ENCODE peak calls at places on chromosomes 3 and 15, in nine cellular contexts. One of them, this sample, is unnamed. For H3K4me1, the result is how much of the 10 kb centered on the place peaks cover.

GRCh38 chr3:140597792-140598191 is 80.1 kb upstream of the TRIM42 start:
- DNase-seq in Panc1: no peak
- DNase-seq in aorta: no peak
- DNase-seq in mucosa of descending colon: no peak
- DNase-seq in fibroblast of lung: no peak
- DNase-seq in ascending aorta: no peak
- DNase-seq in ovary: no peak
- DNase-seq in A549: no peak
- DNase-seq in tibial nerve: no peak
- DNase-seq in this sample: no peak

GRCh38 chr3:49787182-49787464 is 781 bp upstream of the IP6K1 start:
- DNase-seq in Panc1: no peak
- DNase-seq in aorta: no peak
- DNase-seq in mucosa of descending colon: no peak
- DNase-seq in fibroblast of lung: no peak
- DNase-seq in ascending aorta: no peak
- DNase-seq in ovary: no peak
- DNase-seq in A549: no peak
- DNase-seq in tibial nerve: no peak
- DNase-seq in this sample: no peak

GRCh38 chr3:87503901-87504498 is 227.6 kb upstream of the POU1F1 start:
- DNase-seq in Panc1: peak
- DNase-seq in aorta: no peak
- DNase-seq in mucosa of descending colon: no peak
- DNase-seq in fibroblast of lung: peak
- DNase-seq in ascending aorta: no peak
- DNase-seq in ovary: no peak
- DNase-seq in A549: peak
- DNase-seq in tibial nerve: no peak
- DNase-seq in this sample: no peak

GRCh38 chr3:244041-244440 is 47.5 kb downstream of the CHL1 start:
- DNase-seq in Panc1: no peak
- DNase-seq in aorta: no peak
- DNase-seq in mucosa of descending colon: no peak
- DNase-seq in fibroblast of lung: peak
- DNase-seq in ascending aorta: no peak
- DNase-seq in ovary: no peak
- DNase-seq in A549: no peak
- DNase-seq in tibial nerve: no peak
- DNase-seq in this sample: no peak

GRCh38 chr3:22361465-22361864 is 610.5 kb upstream of the ZNF385D start:
- DNase-seq in Panc1: no peak
- DNase-seq in aorta: no peak
- DNase-seq in mucosa of descending colon: no peak
- DNase-seq in fibroblast of lung: peak
- DNase-seq in ascending aorta: no peak
- DNase-seq in ovary: no peak
- DNase-seq in A549: no peak
- DNase-seq in tibial nerve: no peak
- DNase-seq in this sample: no peak

GRCh38 chr3:148790841-148791240 is 36.8 kb upstream of the CPB1 start:
- DNase-seq in Panc1: no peak
- DNase-seq in aorta: peak
- DNase-seq in mucosa of descending colon: no peak
- DNase-seq in fibroblast of lung: peak
- DNase-seq in ascending aorta: no peak
- DNase-seq in ovary: no peak
- DNase-seq in A549: no peak
- DNase-seq in tibial nerve: peak
- DNase-seq in this sample: no peak

GRCh38 chr3:52683611-52684010 is 2.1 kb downstream of the PBRM1 start:
- DNase-seq in Panc1: no peak
- DNase-seq in aorta: peak
- DNase-seq in mucosa of descending colon: no peak
- DNase-seq in fibroblast of lung: no peak
- DNase-seq in ascending aorta: peak
- DNase-seq in ovary: no peak
- DNase-seq in A549: no peak
- DNase-seq in tibial nerve: no peak
- DNase-seq in this sample: no peak

GRCh38 chr15:42011074-42011473 is 9.8 kb downstream of the PLA2G4E start:
- DNase-seq in Panc1: no peak
- DNase-seq in aorta: no peak
- DNase-seq in mucosa of descending colon: no peak
- DNase-seq in fibroblast of lung: no peak
- DNase-seq in ascending aorta: no peak
- DNase-seq in ovary: no peak
- DNase-seq in A549: no peak
- DNase-seq in tibial nerve: no peak
- DNase-seq in this sample: no peak

GRCh38 chr3:34376691-34377090 is 578.3 kb downstream of the PDCD6IP start:
- DNase-seq in Panc1: no peak
- DNase-seq in aorta: no peak
- DNase-seq in mucosa of descending colon: no peak
- DNase-seq in fibroblast of lung: no peak
- DNase-seq in ascending aorta: no peak
- DNase-seq in ovary: no peak
- DNase-seq in A549: no peak
- DNase-seq in tibial nerve: no peak
- DNase-seq in this sample: no peak

GRCh38 chr3:10242182-10243065 is 5.8 kb upstream of the TATDN2 start:
- DNase-seq in Panc1: no peak
- DNase-seq in aorta: peak
- DNase-seq in mucosa of descending colon: no peak
- DNase-seq in fibroblast of lung: peak
- DNase-seq in ascending aorta: no peak
- DNase-seq in ovary: no peak
- DNase-seq in A549: no peak
- DNase-seq in tibial nerve: no peak
- DNase-seq in this sample: no peak

GRCh38 chr3:350978-351377 is 154.4 kb downstream of the CHL1 start:
- DNase-seq in Panc1: no peak
- DNase-seq in aorta: no peak
- DNase-seq in mucosa of descending colon: no peak
- DNase-seq in fibroblast of lung: no peak
- DNase-seq in ascending aorta: no peak
- DNase-seq in ovary: no peak
- DNase-seq in A549: no peak
- DNase-seq in tibial nerve: no peak
- DNase-seq in this sample: no peak

GRCh38 chr15:25799906-25800700 is 63.0 kb downstream of the ATP10A start:
- DNase-seq in Panc1: no peak
- DNase-seq in aorta: no peak
- DNase-seq in mucosa of descending colon: no peak
- DNase-seq in fibroblast of lung: no peak
- DNase-seq in ascending aorta: no peak
- DNase-seq in ovary: no peak
- DNase-seq in A549: no peak
- DNase-seq in tibial nerve: no peak
- DNase-seq in this sample: no peak

GRCh38 chr3:11627612-11628011 is 16.1 kb downstream of the VGLL4 start:
- DNase-seq in Panc1: no peak
- DNase-seq in aorta: no peak
- DNase-seq in mucosa of descending colon: no peak
- DNase-seq in fibroblast of lung: no peak
- DNase-seq in ascending aorta: no peak
- DNase-seq in ovary: no peak
- DNase-seq in A549: no peak
- DNase-seq in tibial nerve: no peak
- DNase-seq in this sample: no peak
- H3K4me1 ChIP-seq in Panc1: half or more
- H3K4me1 ChIP-seq in aorta: under half
- H3K4me1 ChIP-seq in mucosa of descending colon: under half
- H3K4me1 ChIP-seq in fibroblast of lung: under half
- H3K4me1 ChIP-seq in ascending aorta: under half
- H3K4me1 ChIP-seq in ovary: under half
- H3K4me1 ChIP-seq in A549: under half
- H3K4me1 ChIP-seq in tibial nerve: under half
- H3K4me1 ChIP-seq in this sample: half or more

DNA sequence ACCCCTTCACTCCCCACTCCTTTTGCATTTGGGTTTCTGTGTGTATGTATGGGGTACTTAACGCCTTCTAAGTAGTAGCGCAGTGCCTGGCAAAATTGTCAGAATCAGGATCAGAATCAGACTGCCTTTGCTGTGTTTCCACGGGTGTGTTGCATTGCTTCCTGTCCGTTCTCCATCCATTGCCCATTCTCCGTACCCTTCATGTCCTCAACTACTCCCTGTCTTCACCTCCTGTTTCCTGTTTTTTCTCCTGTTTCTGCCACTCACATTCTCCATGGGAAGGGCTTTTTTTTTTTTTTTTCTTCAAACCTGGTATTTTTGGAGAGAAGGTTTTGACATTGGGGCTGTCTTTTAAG is 112.9 kb downstream of the FNDC3B start:
- DNase-seq in Panc1: no peak
- DNase-seq in aorta: no peak
- DNase-seq in mucosa of descending colon: no peak
- DNase-seq in fibroblast of lung: no peak
- DNase-seq in ascending aorta: no peak
- DNase-seq in ovary: no peak
- DNase-seq in A549: no peak
- DNase-seq in tibial nerve: no peak
- DNase-seq in this sample: no peak
- H3K4me1 ChIP-seq in Panc1: half or more
- H3K4me1 ChIP-seq in aorta: under half
- H3K4me1 ChIP-seq in mucosa of descending colon: under half
- H3K4me1 ChIP-seq in fibroblast of lung: under half
- H3K4me1 ChIP-seq in ascending aorta: half or more
- H3K4me1 ChIP-seq in ovary: under half
- H3K4me1 ChIP-seq in A549: half or more
- H3K4me1 ChIP-seq in tibial nerve: under half
- H3K4me1 ChIP-seq in this sample: half or more

GRCh38 chr3:188259611-188260010 is 105.7 kb downstream of the LPP start:
- DNase-seq in Panc1: no peak
- DNase-seq in aorta: no peak
- DNase-seq in mucosa of descending colon: no peak
- DNase-seq in fibroblast of lung: no peak
- DNase-seq in ascending aorta: no peak
- DNase-seq in ovary: no peak
- DNase-seq in A549: no peak
- DNase-seq in tibial nerve: no peak
- DNase-seq in this sample: no peak

GRCh38 chr3:188262913-188263683 is 109.1 kb downstream of the LPP start:
- DNase-seq in Panc1: peak
- DNase-seq in aorta: peak
- DNase-seq in mucosa of descending colon: no peak
- DNase-seq in fibroblast of lung: peak
- DNase-seq in ascending aorta: peak
- DNase-seq in ovary: no peak
- DNase-seq in A549: no peak
- DNase-seq in tibial nerve: no peak
- DNase-seq in this sample: no peak

GRCh38 chr3:188262488-188262887 is 108.5 kb downstream of the LPP start:
- DNase-seq in Panc1: no peak
- DNase-seq in aorta: no peak
- DNase-seq in mucosa of descending colon: no peak
- DNase-seq in fibroblast of lung: no peak
- DNase-seq in ascending aorta: no peak
- DNase-seq in ovary: no peak
- DNase-seq in A549: no peak
- DNase-seq in tibial nerve: no peak
- DNase-seq in this sample: no peak

GRCh38 chr3:188259191-188259590 is 105.2 kb downstream of the LPP start:
- DNase-seq in Panc1: no peak
- DNase-seq in aorta: no peak
- DNase-seq in mucosa of descending colon: no peak
- DNase-seq in fibroblast of lung: no peak
- DNase-seq in ascending aorta: no peak
- DNase-seq in ovary: no peak
- DNase-seq in A549: no peak
- DNase-seq in tibial nerve: no peak
- DNase-seq in this sample: no peak

DNA sequence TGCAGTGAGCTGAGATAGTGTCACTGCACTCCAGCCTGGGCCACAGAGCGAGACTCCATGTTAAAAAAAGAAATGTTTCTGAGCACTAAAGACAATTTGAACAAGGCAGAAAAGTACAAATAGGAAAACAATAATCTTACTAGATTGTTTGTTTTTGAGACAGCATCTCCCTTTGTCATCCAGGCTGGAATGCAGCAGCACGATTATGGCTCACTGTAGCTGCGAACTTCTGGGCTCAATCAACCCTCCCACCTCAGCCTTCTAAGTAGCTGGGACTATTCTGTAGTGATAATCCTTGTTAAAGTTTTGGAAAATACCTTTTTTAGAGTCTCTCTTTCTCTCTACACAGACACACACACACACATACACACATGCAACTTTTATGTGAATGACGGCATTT is 107.1 kb downstream of the LPP start:
- DNase-seq in Panc1: no peak
- DNase-seq in aorta: no peak
- DNase-seq in mucosa of descending colon: no peak
- DNase-seq in fibroblast of lung: no peak
- DNase-seq in ascending aorta: no peak
- DNase-seq in ovary: no peak
- DNase-seq in A549: no peak
- DNase-seq in tibial nerve: no peak
- DNase-seq in this sample: no peak
- H3K4me1 ChIP-seq in Panc1: half or more
- H3K4me1 ChIP-seq in aorta: under half
- H3K4me1 ChIP-seq in mucosa of descending colon: under half
- H3K4me1 ChIP-seq in fibroblast of lung: under half
- H3K4me1 ChIP-seq in ascending aorta: half or more
- H3K4me1 ChIP-seq in ovary: under half
- H3K4me1 ChIP-seq in A549: half or more
- H3K4me1 ChIP-seq in tibial nerve: under half
- H3K4me1 ChIP-seq in this sample: under half

GRCh38 chr3:42009456-42009855 is 47.6 kb upstream of the ULK4 start:
- DNase-seq in Panc1: no peak
- DNase-seq in aorta: no peak
- DNase-seq in mucosa of descending colon: no peak
- DNase-seq in fibroblast of lung: peak
- DNase-seq in ascending aorta: no peak
- DNase-seq in ovary: no peak
- DNase-seq in A549: no peak
- DNase-seq in tibial nerve: no peak
- DNase-seq in this sample: no peak

GRCh38 chr3:42012935-42013651 is 51.2 kb upstream of the ULK4 start:
- DNase-seq in Panc1: no peak
- DNase-seq in aorta: peak
- DNase-seq in mucosa of descending colon: peak
- DNase-seq in fibroblast of lung: peak
- DNase-seq in ascending aorta: peak
- DNase-seq in ovary: peak
- DNase-seq in A549: peak
- DNase-seq in tibial nerve: peak
- DNase-seq in this sample: peak

GRCh38 chr3:42007785-42008184 is 45.9 kb upstream of the ULK4 start:
- DNase-seq in Panc1: no peak
- DNase-seq in aorta: no peak
- DNase-seq in mucosa of descending colon: no peak
- DNase-seq in fibroblast of lung: no peak
- DNase-seq in ascending aorta: no peak
- DNase-seq in ovary: no peak
- DNase-seq in A549: no peak
- DNase-seq in tibial nerve: no peak
- DNase-seq in this sample: no peak

GRCh38 chr3:42012378-42012934 is 50.6 kb upstream of the ULK4 start:
- DNase-seq in Panc1: no peak
- DNase-seq in aorta: no peak
- DNase-seq in mucosa of descending colon: no peak
- DNase-seq in fibroblast of lung: no peak
- DNase-seq in ascending aorta: no peak
- DNase-seq in ovary: no peak
- DNase-seq in A549: no peak
- DNase-seq in tibial nerve: no peak
- DNase-seq in this sample: no peak

GRCh38 chr3:42010530-42010929 is 48.6 kb upstream of the ULK4 start:
- DNase-seq in Panc1: no peak
- DNase-seq in aorta: no peak
- DNase-seq in mucosa of descending colon: peak
- DNase-seq in fibroblast of lung: no peak
- DNase-seq in ascending aorta: no peak
- DNase-seq in ovary: no peak
- DNase-seq in A549: no peak
- DNase-seq in tibial nerve: no peak
- DNase-seq in this sample: no peak
- H3K4me1 ChIP-seq in Panc1: under half
- H3K4me1 ChIP-seq in aorta: under half
- H3K4me1 ChIP-seq in mucosa of descending colon: under half
- H3K4me1 ChIP-seq in fibroblast of lung: under half
- H3K4me1 ChIP-seq in ascending aorta: under half
- H3K4me1 ChIP-seq in ovary: under half
- H3K4me1 ChIP-seq in A549: under half
- H3K4me1 ChIP-seq in tibial nerve: under half
- H3K4me1 ChIP-seq in this sample: under half